ENCODE peak calls at places on chromosomes 16 and 17, in nine cellular contexts. K is A549; R is fibroblast of mammary gland; P is CD4-positive, CD25-positive, alpha-beta regulatory T cell; V is astrocyte of the spinal cord; M is fibroblast of the aortic adventitia; G is effector memory CD4-positive, alpha-beta T cell; U is astrocyte of the cerebellum; Z is HCT116. W is an unnamed sample.

GRCh38 chr16:73014768-73015167 is 33.2 kb downstream of the ZFHX3 start:
- DNase-seq in M (no peak), R (no peak), Z (no peak), V (no peak), U (no peak), G (no peak), K (no peak), P (no peak), W (no peak)

GRCh38 chr17:4708436-4708835 is 2.0 kb upstream of the ARRB2 start:
- DNase-seq in U (no peak), R (no peak), Z (no peak), G (peak; percentile 49), P (peak; percentile 56), V (no peak), M (no peak), K (peak; percentile 60), W (no peak)

GRCh38 chr16:84749815-84750214 is 50.0 kb downstream of the USP10 start:
- DNase-seq in P (no peak), V (no peak), Z (no peak), M (no peak), K (no peak), R (no peak), U (no peak), G (no peak), W (no peak)

GRCh38 chr17:5464717-5465507 is 3.9 kb downstream of the DHX33 start:
- DNase-seq in K (no peak), R (no peak), V (no peak), Z (no peak), P (no peak), G (no peak), U (no peak), M (no peak), W (no peak)

GRCh38 chr17:15463363-15463762 is 4.1 kb downstream of the CDRT4 start:
- DNase-seq in V (peak; percentile 80), Z (no peak), G (no peak), M (peak; percentile 90), U (peak; percentile 83), R (peak; percentile 77), P (no peak), K (peak; percentile 44), W (peak; percentile 77)

GRCh38 chr16:87515475-87516330 is 22.9 kb upstream of the ZCCHC14 start:
- DNase-seq in Z (no peak), R (no peak), P (no peak), V (no peak), M (peak; percentile 34), G (no peak), K (no peak), U (no peak), W (no peak)

GRCh38 chr17:81471804-81472456 is 40.7 kb downstream of the ACTG1 start:
- DNase-seq in K (peak; percentile 80), Z (peak; percentile 99), V (peak; percentile 74), M (peak; percentile 80), P (no peak), U (peak; percentile 4), G (no peak), R (peak; percentile 94), W (no peak)

GRCh38 chr17:79992657-79993389 is 42.8 kb downstream of the TBC1D16 start:
- DNase-seq in M (no peak), V (no peak), K (no peak), P (no peak), Z (no peak), U (no peak), G (no peak), R (no peak), W (no peak)

GRCh38 chr17:28412131-28412530 is 6.1 kb upstream of the SLC46A1 start:
- DNase-seq in M (no peak), G (no peak), K (no peak), U (no peak), P (no peak), V (no peak), Z (no peak), R (no peak), W (no peak)

GRCh38 chr16:19704321-19705130 is 13.5 kb downstream of the KNOP1 start:
- DNase-seq in U (no peak), M (peak; percentile 70), R (peak; percentile 86), P (no peak), Z (no peak), K (peak; percentile 28), G (no peak), V (peak; percentile 43), W (no peak)

GRCh38 chr16:80527297-80527696 is 13.5 kb upstream of the DYNLRB2 start:
- DNase-seq in U (no peak), M (peak; percentile 11), Z (peak; percentile 8), P (no peak), G (no peak), V (peak; percentile 33), R (peak; percentile 26), K (peak; percentile 37), W (no peak)

GRCh38 chr17:8324132-8324531 is 14.1 kb downstream of the ARHGEF15 start:
- DNase-seq in G (no peak), V (no peak), U (no peak), K (no peak), M (no peak), R (no peak), Z (no peak), P (no peak), W (no peak)

GRCh38 chr17:8332128-8332527 is 7.5 kb upstream of the ODF4 start:
- DNase-seq in M (no peak), U (no peak), P (no peak), R (no peak), K (no peak), G (no peak), V (no peak), Z (no peak), W (no peak)

GRCh38 chr17:8324913-8325312 is 14.7 kb upstream of the ODF4 start:
- DNase-seq in M (no peak), P (no peak), V (no peak), Z (no peak), U (no peak), K (no peak), G (no peak), R (no peak), W (no peak)

GRCh38 chr17:8322078-8322477 is 12.0 kb downstream of the ARHGEF15 start:
- DNase-seq in R (no peak), P (no peak), G (no peak), U (no peak), M (no peak), K (no peak), Z (no peak), V (no peak), W (no peak)

GRCh38 chr17:8326591-8327583 is 12.8 kb upstream of the ODF4 start:
- DNase-seq in R (peak; percentile 25), P (no peak), V (peak; percentile 9), U (no peak), G (no peak), M (peak; percentile 12), Z (no peak), K (no peak), W (no peak)
- H3K4me3 ChIP-seq in R (peak overlapping the region; percentile 55), P (peak overlapping the region; percentile 32), V (peak overlapping the region; percentile 39), U (peak overlapping the region; percentile 35), G (peak overlapping the region; percentile 42), M (peak overlapping the region; percentile 37), Z (no peak overlapping the region), K (no peak overlapping the region), W (peak overlapping the region; percentile 70)

DNA sequence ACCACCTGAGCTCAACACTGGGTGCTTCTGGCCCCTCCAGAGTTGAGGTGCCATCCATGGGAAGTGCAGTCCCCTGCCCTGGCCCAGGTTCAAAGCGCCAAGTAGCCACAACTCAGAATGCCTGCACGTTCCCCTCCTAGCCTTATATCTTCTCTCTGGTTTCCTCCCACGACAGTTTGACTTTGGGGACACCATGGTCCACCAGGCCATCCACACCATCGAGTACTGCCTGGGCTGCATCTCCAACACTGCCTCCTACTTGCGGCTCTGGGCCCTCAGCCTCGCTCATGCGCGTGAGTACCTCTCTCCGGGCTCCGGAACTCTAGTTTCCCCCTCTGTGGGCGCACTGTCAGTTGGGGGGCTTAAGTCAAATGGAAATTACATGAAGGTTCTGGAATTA is 22.4 kb upstream of the NAGLU start:
- DNase-seq in U (no peak), M (no peak), K (no peak), R (no peak), V (no peak), G (no peak), Z (no peak), P (no peak), W (no peak)
- H3K4me3 ChIP-seq in U (no peak overlapping the region), M (no peak overlapping the region), K (no peak overlapping the region), R (no peak overlapping the region), V (no peak overlapping the region), G (no peak overlapping the region), Z (no peak overlapping the region), P (no peak overlapping the region), W (no peak overlapping the region)

GRCh38 chr17:7475764-7476422 is 3.5 kb downstream of the ZBTB4 start:
- DNase-seq in K (no peak), R (peak; percentile 74), U (no peak), M (peak; percentile 79), Z (no peak), P (no peak), V (no peak), G (no peak), W (peak; percentile 79)
- H3K4me3 ChIP-seq in K (no peak overlapping the region), R (no peak overlapping the region), U (no peak overlapping the region), M (peak overlapping the region; percentile 35), Z (no peak overlapping the region), P (no peak overlapping the region), V (no peak overlapping the region), G (no peak overlapping the region), W (no peak overlapping the region)

DNA sequence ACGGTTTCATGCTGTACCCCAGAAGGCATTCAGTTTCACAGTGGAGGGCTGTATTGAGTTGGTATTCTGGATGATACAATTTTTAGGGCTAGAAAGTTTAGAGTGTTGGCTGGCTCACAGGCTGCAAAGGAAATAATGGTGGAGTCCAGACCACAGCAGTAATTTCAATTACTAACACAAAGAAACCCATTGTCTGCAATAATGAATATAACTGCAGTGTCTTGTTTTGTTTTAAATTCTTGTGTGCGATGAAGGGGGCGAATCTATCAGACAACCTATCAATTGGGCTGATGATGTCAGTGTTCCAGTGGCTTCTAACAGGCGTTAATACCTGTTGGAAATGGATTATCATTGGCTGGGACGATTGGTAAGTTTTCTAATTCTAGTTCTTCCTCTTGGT is 1.5 kb downstream of the SP2 start:
- DNase-seq in R (no peak), P (no peak), U (no peak), Z (no peak), M (no peak), V (peak; percentile 11), K (no peak), G (no peak), W (no peak)
- H3K4me3 ChIP-seq in R (peak overlapping the region; percentile 93), P (peak overlapping the region; percentile 84), U (peak overlapping the region; percentile 95), Z (peak overlapping the region; percentile 87), M (peak overlapping the region; percentile 91), V (no peak overlapping the region), K (no peak overlapping the region), G (no peak overlapping the region), W (no peak overlapping the region)